ENCODE peak calls at places on chromosomes 4 and X, in five cellular contexts. I is HepG2, X is A549, R is endothelial cell of umbilical vein, A is K562. O is an unnamed sample.

GRCh38 chr4:42641155-42641554 is 15.8 kb downstream of the ATP8A1 start:
- DNase-seq in I (no peak), X (no peak), R (no peak), A (no peak), O (no peak)

GRCh38 chr4:29046716-29047115 is 1673.5 kb upstream of the PCDH7 start:
- DNase-seq in A (no peak), I (no peak), X (no peak), R (no peak), O (no peak)

GRCh38 chr4:59553739-59554126 is 1646.4 kb upstream of the ADGRL3 start:
- DNase-seq in I (no peak), X (peak), R (peak), A (no peak), O (no peak)

GRCh38 chr4:148060264-148061138 is 328.6 kb downstream of the ARHGAP10 start:
- DNase-seq in X (no peak), A (no peak), I (no peak), R (no peak), O (no peak)

GRCh38 chr4:149993030-149993429 is 85.2 kb upstream of the DCLK2 start:
- DNase-seq in I (no peak), R (no peak), X (no peak), A (no peak), O (no peak)

GRCh38 chr4:78018271-78019049 is 38.7 kb upstream of the FRAS1 start:
- DNase-seq in X (no peak), R (no peak), A (no peak), I (no peak), O (no peak)

GRCh38 chrX:119622356-119623232 is 16.4 kb upstream of the NKRF start:
- DNase-seq in I (no peak), R (peak), X (no peak), A (no peak), O (no peak)

GRCh38 chrX:71103110-71103983 is 3.2 kb downstream of the CXorf65 start:
- DNase-seq in I (no peak), A (peak), R (no peak), X (no peak), O (peak)

GRCh38 chrX:119990995-119991787 is 47.6 kb upstream of the NKAP start:
- DNase-seq in R (no peak), X (no peak), I (no peak), A (no peak), O (peak)

GRCh38 chr4:111671756-111672155 is 473.5 kb upstream of the FAM241A start:
- DNase-seq in A (no peak), I (no peak), X (no peak), R (no peak), O (no peak)

GRCh38 chrX:81195712-81196111 is 6.0 kb downstream of the HMGN5 start:
- DNase-seq in A (peak), R (peak), X (peak), I (peak), O (peak)

GRCh38 chr4:80475781-80476180 is 140.3 kb downstream of the CFAP299 start:
- DNase-seq in R (no peak), A (no peak), I (no peak), X (no peak), O (no peak)

GRCh38 chr4:106604319-106605051 is 235.9 kb upstream of the GIMD1 start:
- DNase-seq in R (no peak), A (no peak), I (no peak), X (no peak), O (no peak)

GRCh38 chr4:7324651-7325121 is 110.0 kb downstream of the PSAPL1 start:
- DNase-seq in X (no peak), A (no peak), I (no peak), R (no peak), O (peak)

GRCh38 chr4:27662426-27662825 is 801.8 kb downstream of the STIM2 start:
- DNase-seq in X (no peak), I (no peak), R (no peak), A (no peak), O (no peak)

GRCh38 chr4:184955636-184956035 is 62.7 kb upstream of the HELT start:
- DNase-seq in I (no peak), X (no peak), A (no peak), R (no peak), O (no peak)

GRCh38 chr4:150302553-150302952 is 224.3 kb downstream of the DCLK2 start:
- DNase-seq in R (peak), A (peak), X (peak), I (peak), O (peak)

GRCh38 chr4:16016536-16016935 is 53.6 kb upstream of the FGFBP2 start:
- DNase-seq in X (no peak), R (no peak), A (no peak), I (no peak), O (no peak)

GRCh38 chr4:169619518-169619957 is 840 bp upstream of the CLCN3 start:
- DNase-seq in A (peak), R (peak), X (peak), I (peak), O (peak)

GRCh38 chr4:128449251-128449650 is 161.6 kb upstream of the PGRMC2 start:
- DNase-seq in X (no peak), I (no peak), R (no peak), A (no peak), O (no peak)

GRCh38 chrX:2261838-2262678 is 238.7 kb downstream of the DHRSX start:
- DNase-seq in X (no peak), A (no peak), R (no peak), I (no peak), O (no peak)

GRCh38 chrX:68902706-68903105 is 73.9 kb downstream of the EFNB1 start:
- DNase-seq in A (no peak), R (no peak), X (no peak), I (no peak), O (peak)

GRCh38 chrX:50711907-50712306 is 102.1 kb downstream of the SHROOM4 start:
- DNase-seq in R (no peak), I (no peak), X (no peak), A (no peak), O (no peak)

GRCh38 chr4:163681208-163681821 is 186.8 kb downstream of the TMA16 start:
- DNase-seq in R (peak), X (peak), I (peak), A (peak), O (peak)

GRCh38 chrX:56618250-56618649 is 54.8 kb downstream of the UBQLN2 start:
- DNase-seq in X (no peak), R (no peak), A (no peak), I (no peak), O (no peak)

GRCh38 chr4:120724656-120725055 is 197.9 kb downstream of the PRDM5 start:
- DNase-seq in R (no peak), A (no peak), X (no peak), I (no peak), O (no peak)

GRCh38 chrX:123924181-123924580 is 37.3 kb upstream of the STAG2 start:
- DNase-seq in R (no peak), A (no peak), X (no peak), I (no peak), O (no peak)

GRCh38 chr4:45063166-45063565 is 336.8 kb upstream of the GNPDA2 start:
- DNase-seq in R (no peak), A (no peak), X (no peak), I (no peak), O (no peak)

GRCh38 chrX:120144178-120144844 is 14.1 kb upstream of the RHOXF2 start:
- DNase-seq in A (peak), X (no peak), R (no peak), I (no peak), O (no peak)

GRCh38 chr4:144716778-144717177 is 70.8 kb downstream of the HHIP start:
- DNase-seq in A (no peak), X (no peak), I (no peak), R (no peak), O (no peak)

GRCh38 chr4:171117457-171117856 is 695.7 kb upstream of the GALNTL6 start:
- DNase-seq in I (no peak), R (no peak), A (no peak), X (no peak), O (no peak)

GRCh38 chr4:132592340-132592739 is 556.8 kb upstream of the PCDH10 start:
- DNase-seq in A (no peak), R (no peak), I (peak), X (no peak), O (no peak)

GRCh38 chr4:149897784-149898183 is 82.1 kb upstream of the IQCM start:
- DNase-seq in X (peak), I (no peak), R (peak), A (no peak), O (peak)

GRCh38 chr4:89290727-89291126 is 16.9 kb downstream of the GPRIN3 start:
- DNase-seq in X (no peak), A (no peak), I (no peak), R (no peak), O (no peak)

GRCh38 chrX:105191878-105192277 is 28.6 kb downstream of the TEX13A start:
- DNase-seq in I (no peak), X (peak), R (peak), A (no peak), O (peak)

GRCh38 chr4:72136429-72136828 is 104.6 kb downstream of the NPFFR2 start:
- DNase-seq in A (no peak), R (no peak), X (no peak), I (no peak), O (no peak)

GRCh38 chr4:7960790-7961655 is 21.4 kb upstream of the AFAP1 start:
- DNase-seq in X (peak), R (peak), I (no peak), A (no peak), O (peak)

GRCh38 chrX:12947545-12948235 is 27.2 kb upstream of the TMSB4X start:
- DNase-seq in X (no peak), I (peak), A (no peak), R (no peak), O (no peak)

GRCh38 chrX:12949927-12950656 is 24.8 kb upstream of the TMSB4X start:
- DNase-seq in R (peak), A (peak), I (no peak), X (no peak), O (peak)

GRCh38 chrX:12948495-12948894 is 26.4 kb upstream of the TMSB4X start:
- DNase-seq in R (no peak), A (no peak), X (no peak), I (no peak), O (no peak)

GRCh38 chrX:12950851-12951589 is 23.9 kb upstream of the TMSB4X start:
- DNase-seq in I (peak), X (peak), A (peak), R (no peak), O (peak)

GRCh38 chrX:12949205-12949926 is 25.5 kb upstream of the TMSB4X start:
- DNase-seq in R (no peak), I (no peak), X (no peak), A (no peak), O (no peak)
- TF ChIP-seq MYC in R (no peak), I (no peak), X (no peak), A (no peak), O (no peak)

DNA sequence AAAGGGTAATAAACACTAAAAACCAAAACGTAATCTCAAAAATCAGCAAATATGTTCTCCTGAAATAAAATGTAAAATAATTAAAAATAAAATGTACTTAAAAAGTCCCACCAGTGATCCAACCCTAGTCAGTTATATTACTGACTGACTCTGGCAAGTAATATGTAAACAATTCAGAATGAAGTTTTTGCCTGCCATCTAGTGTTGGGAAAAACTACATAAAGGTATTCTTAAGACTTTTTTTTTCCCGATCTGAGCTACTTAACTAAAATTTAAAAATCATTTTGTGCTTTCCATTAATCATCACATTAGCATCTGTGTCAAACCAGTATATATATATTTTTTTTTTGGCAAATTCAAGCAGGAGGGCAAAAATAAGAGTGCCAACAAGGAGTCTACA is 24.0 kb downstream of the RCHY1 start:
- DNase-seq in R (peak), X (peak), A (no peak), I (no peak), O (peak)
- TF ChIP-seq CTCF in R (no peak), X (peak), A (no peak), I (peak), O (no peak)

GRCh38 chr4:145887241-145887964 is 51.2 kb downstream of the ZNF827 start:
- DNase-seq in A (no peak), X (no peak), I (no peak), R (peak), O (no peak)
- TF ChIP-seq MYC in A (no peak), X (no peak), I (no peak), R (no peak), O (no peak)

GRCh38 chrX:35382966-35383365 is 415.2 kb upstream of the MAGEB16 start:
- DNase-seq in A (no peak), X (no peak), I (no peak), R (no peak), O (no peak)

DNA sequence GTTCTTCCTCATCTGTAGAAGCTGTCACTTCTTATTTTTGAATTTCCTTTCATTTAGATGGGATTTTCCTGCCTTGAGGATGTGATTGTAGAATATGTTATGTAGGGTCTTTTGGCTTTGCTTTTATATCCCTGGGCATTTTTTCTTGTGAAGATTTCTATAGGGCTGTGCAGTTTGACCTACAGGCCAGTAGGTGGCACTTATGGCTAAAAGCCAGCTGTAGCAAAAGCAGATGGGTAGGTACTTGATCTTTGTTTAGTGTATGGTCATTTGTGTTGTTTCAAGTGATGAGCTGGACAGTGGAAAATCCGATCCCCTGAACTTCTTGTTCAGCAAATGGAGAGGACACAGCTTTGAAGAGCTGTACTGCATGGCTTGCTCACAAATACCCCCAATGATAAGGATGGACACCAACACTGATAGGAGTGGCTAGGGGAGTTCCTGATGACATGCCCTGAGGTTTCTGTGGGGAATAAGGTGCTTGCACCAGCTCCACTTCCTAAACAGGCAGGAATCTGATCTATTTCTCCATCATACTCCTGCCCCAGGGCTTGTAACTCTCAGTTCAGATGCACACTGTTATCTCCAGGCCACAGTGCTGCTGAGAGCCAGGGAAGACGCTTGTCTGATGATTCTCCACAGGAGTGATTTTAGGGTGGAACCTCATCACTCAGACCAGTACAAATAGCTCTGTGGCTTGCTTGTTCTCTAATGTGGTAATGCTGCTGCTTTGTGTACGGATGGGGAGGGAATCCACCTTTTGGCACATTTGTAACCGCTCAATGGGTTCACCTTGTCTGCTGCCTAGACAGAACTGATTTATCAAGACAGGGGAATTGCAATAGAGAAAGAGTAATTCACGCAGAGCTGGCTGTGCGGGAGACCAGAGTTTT is 417.1 kb upstream of the MAGEB16 start:
- DNase-seq in X (peak), R (peak), A (peak), I (peak), O (peak)
- TF ChIP-seq CTCF in X (peak), R (peak), A (no peak), I (peak), O (peak)

GRCh38 chr4:40308528-40309122 is 26.5 kb upstream of the CHRNA9 start:
- DNase-seq in A (no peak), R (no peak), X (no peak), I (no peak), O (peak)
- TF ChIP-seq MYC in A (no peak), R (no peak), X (no peak), I (no peak), O (no peak)

DNA sequence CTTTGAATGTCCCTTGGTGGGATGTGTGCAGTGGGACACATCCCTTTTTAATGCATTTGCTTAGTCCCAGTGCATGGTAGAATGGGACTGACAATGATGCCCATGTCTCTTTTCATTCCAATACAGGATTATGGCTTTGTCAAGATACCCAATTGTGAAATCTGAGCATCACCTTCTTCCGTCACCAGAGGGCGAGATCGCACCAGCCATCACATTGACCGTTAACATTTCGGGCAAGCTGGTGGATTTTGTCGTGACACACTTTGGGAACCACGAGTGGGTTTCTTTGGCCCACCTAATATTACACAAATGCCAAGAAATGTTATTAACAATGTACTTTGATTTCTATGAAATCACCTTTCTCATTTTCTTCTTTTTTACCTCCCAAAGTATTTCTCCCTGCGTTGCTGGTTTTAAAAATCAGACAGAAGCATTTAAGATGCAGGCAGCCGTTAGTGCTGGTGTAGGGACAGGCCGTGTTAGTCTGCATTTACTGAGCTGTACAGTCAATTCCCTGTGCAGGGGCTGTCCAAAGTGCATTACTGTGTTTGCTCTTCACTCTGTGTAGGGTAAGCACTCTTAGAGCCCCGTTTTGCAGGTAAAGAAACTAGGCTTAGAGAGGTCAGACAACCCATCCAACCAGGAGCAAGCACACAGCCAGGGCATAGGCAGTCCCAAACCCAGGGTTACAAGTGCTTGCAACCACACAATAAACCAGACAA is 46.5 kb downstream of the CWH43 start:
- DNase-seq in I (peak), R (peak), X (peak), A (peak), O (peak)
- TF ChIP-seq CTCF in I (peak), R (peak), X (peak), A (peak), O (peak)

GRCh38 chrX:133185938-133186337 is 32.2 kb downstream of the TFDP3 start:
- DNase-seq in I (peak), R (no peak), A (no peak), X (no peak), O (no peak)
- TF ChIP-seq MYC in I (no peak), R (no peak), A (no peak), X (no peak), O (no peak)

GRCh38 chrX:139783959-139784358 is 76.0 kb upstream of the MCF2 start:
- DNase-seq in R (no peak), I (no peak), X (no peak), A (no peak), O (no peak)
- TF ChIP-seq CTCF in R (no peak), I (no peak), X (no peak), A (no peak), O (no peak)

DNA sequence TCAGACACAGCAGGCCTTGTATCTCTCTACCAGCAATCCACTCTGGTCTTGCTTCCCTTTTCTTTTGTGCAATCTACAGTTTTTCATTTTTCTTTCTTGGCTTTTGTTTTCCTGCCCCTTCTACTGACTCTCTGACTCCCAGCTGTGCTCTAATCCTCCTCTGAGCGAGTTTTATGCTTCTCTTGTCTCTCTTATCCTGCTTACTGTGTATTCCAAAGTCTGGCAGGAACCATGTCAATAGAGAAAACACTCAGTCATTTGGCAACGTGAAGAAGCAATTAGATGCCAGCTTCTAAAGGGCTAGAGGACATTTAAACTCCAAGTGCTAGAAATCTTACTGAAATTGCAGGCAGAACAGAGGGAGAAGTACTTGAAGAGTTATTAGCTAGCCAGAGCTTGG is 984.6 kb upstream of the TENM3 start:
- DNase-seq in X (no peak), A (no peak), R (no peak), I (no peak), O (no peak)
- TF ChIP-seq MYC in X (no peak), A (no peak), R (no peak), I (no peak), O (no peak)

DNA sequence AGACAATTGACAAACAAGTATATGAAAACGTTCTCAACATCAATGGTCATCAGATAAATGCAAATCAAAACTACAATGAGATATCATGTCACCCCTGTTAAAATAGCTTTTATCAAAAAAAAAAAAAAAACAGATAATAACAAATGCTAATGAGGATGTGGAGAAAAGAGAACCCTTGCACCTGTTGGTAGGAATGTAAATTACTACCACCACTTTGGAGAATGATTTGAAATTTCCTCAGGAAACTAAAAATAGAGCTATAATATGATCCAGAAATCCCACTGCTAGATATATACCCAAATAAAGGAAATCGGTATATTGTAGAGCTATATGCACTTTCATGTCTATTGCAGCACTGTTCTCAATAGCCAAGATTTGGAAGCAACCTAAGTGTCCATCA is 470.6 kb upstream of the FSTL5 start:
- DNase-seq in X (no peak), A (no peak), R (no peak), I (no peak), O (no peak)
- TF ChIP-seq CTCF in X (no peak), A (no peak), R (no peak), I (no peak), O (no peak)

O was measured in NB4.